ENCODE peak calls at places on chromosomes 1 and 21, in five cellular contexts. Q is EH, C is EL, Y is astrocyte of the spinal cord, P is uterus. J is an unnamed sample.
A peak's percentile ranks its signal among the peaks of the same experiment; 100 is the strongest.

GRCh38 chr1:6207075-6207885 is 1.4 kb downstream of the RNF207 start:
- DNase-seq in C (no peak), Y (no peak), Q (no peak), P (no peak), J (no peak)

GRCh38 chr1:183205196-183205781 is 19.2 kb downstream of the LAMC2 start:
- DNase-seq in C (peak; percentile 19), Q (peak; percentile 80), P (no peak), Y (no peak), J (no peak)

GRCh38 chr21:25708467-25709065 is 26.1 kb downstream of the ATP5PF start:
- DNase-seq in C (peak; percentile 48), P (peak; percentile 22), Y (peak; percentile 58), Q (peak; percentile 55), J (peak; percentile 58)

GRCh38 chr1:58914925-58915324 is 131.1 kb upstream of the JUN start:
- DNase-seq in Q (no peak), Y (no peak), P (no peak), C (no peak), J (no peak)

GRCh38 chr1:112546076-112546475 is 37.3 kb downstream of the WNT2B start:
- DNase-seq in P (no peak), Q (peak; percentile 73), Y (no peak), C (peak; percentile 52), J (no peak)

GRCh38 chr1:23577056-23577985 is 18.0 kb upstream of the ID3 start:
- DNase-seq in Y (peak; percentile 95), Q (peak; percentile 96), C (peak; percentile 89), P (peak; percentile 53), J (no peak)

GRCh38 chr21:38716088-38716487 is 89.6 kb upstream of the ETS2 start:
- DNase-seq in P (no peak), C (no peak), Q (no peak), Y (no peak), J (no peak)

GRCh38 chr1:209176866-209177430 is 406.6 kb upstream of the CAMK1G start:
- DNase-seq in C (no peak), P (no peak), Q (no peak), Y (no peak), J (peak; percentile 83)

GRCh38 chr1:32329931-32330466 is 6.0 kb downstream of the MARCKSL1 start:
- DNase-seq in C (no peak), P (no peak), Q (no peak), Y (no peak), J (no peak)

GRCh38 chr1:212313616-212314015 is 28.4 kb downstream of the PPP2R5A start:
- DNase-seq in Y (peak; percentile 76), C (peak; percentile 67), P (no peak), Q (peak; percentile 88), J (no peak)

GRCh38 chr1:215083408-215083961 is 948 bp downstream of the KCNK2 start:
- DNase-seq in C (peak; percentile 46), Y (peak; percentile 27), Q (peak; percentile 64), P (no peak), J (no peak)

GRCh38 chr1:64898107-64898861 is 68.1 kb downstream of the JAK1 start:
- DNase-seq in P (peak; percentile 73), C (peak; percentile 96), Y (peak; percentile 94), Q (peak; percentile 99), J (peak; percentile 55)

GRCh38 chr1:245008761-245009160 is 144.4 kb upstream of the HNRNPU start:
- DNase-seq in Q (no peak), C (no peak), Y (no peak), P (no peak), J (no peak)

GRCh38 chr1:6954596-6954995 is 169.3 kb downstream of the CAMTA1 start:
- DNase-seq in C (no peak), Q (no peak), Y (no peak), P (no peak), J (no peak)

GRCh38 chr21:15206514-15206913 is 141.7 kb upstream of the NRIP1 start:
- DNase-seq in P (no peak), C (no peak), Q (no peak), Y (no peak), J (no peak)

GRCh38 chr1:30605441-30605920 is 117.9 kb downstream of the MATN1 start:
- DNase-seq in C (no peak), Q (no peak), P (no peak), Y (no peak), J (no peak)

GRCh38 chr1:113860891-113861290 is 10.6 kb downstream of the PTPN22 start:
- DNase-seq in Y (peak; percentile 71), C (peak; percentile 78), Q (peak; percentile 83), P (no peak), J (no peak)

J was measured in NCI-H510A treated with DMSO at 0.1 percent for 48 hours.